ENCODE peak calls at places on chromosome 20, in four cellular contexts. Y, K, Z and T are unnamed samples.

GRCh38 chr20:44034451-44034850 is 119.8 kb downstream of the TOX2 start:
- DNase-seq in Y (peak), K (no peak), Z (no peak), T (no peak)

GRCh38 chr20:53598140-53599038 is 4.8 kb upstream of the ZNF217 start:
- DNase-seq in Y (peak), K (no peak), Z (peak), T (no peak)

GRCh38 chr20:38426006-38426405 is 9.1 kb downstream of the SNHG17 start:
- DNase-seq in Y (no peak), K (no peak), Z (no peak), T (no peak)

GRCh38 chr20:44011251-44011940 is 96.7 kb downstream of the TOX2 start:
- DNase-seq in Y (no peak), K (no peak), Z (peak), T (no peak)

GRCh38 chr20:63009988-63010769 is 3.4 kb upstream of the BHLHE23 start:
- DNase-seq in Y (no peak), K (no peak), Z (peak), T (no peak)

GRCh38 chr20:16708590-16708989 is 21.2 kb upstream of the SNRPB2 start:
- DNase-seq in Y (no peak), K (no peak), Z (no peak), T (no peak)

GRCh38 chr20:54464003-54464402 is 11.4 kb upstream of the DOK5 start:
- DNase-seq in Y (no peak), K (no peak), Z (no peak), T (no peak)

GRCh38 chr20:3686867-3687321 is 5.1 kb upstream of the ADAM33 start:
- DNase-seq in Y (peak), K (peak), Z (no peak), T (peak)

GRCh38 chr20:39264506-39265172 is 302.5 kb downstream of the DHX35 start:
- DNase-seq in Y (peak), K (peak), Z (peak), T (no peak)

GRCh38 chr20:8361008-8361652 is 229.1 kb downstream of the PLCB1 start:
- DNase-seq in Y (no peak), K (no peak), Z (peak), T (no peak)

GRCh38 chr20:43963872-43964791 is 49.5 kb downstream of the TOX2 start:
- DNase-seq in Y (no peak), K (no peak), Z (peak), T (no peak)

GRCh38 chr20:10250902-10251301 is 32.3 kb downstream of the SNAP25 start:
- DNase-seq in Y (no peak), K (no peak), Z (no peak), T (no peak)

GRCh38 chr20:967796-968742 is 34.0 kb downstream of the RSPO4 start:
- DNase-seq in Y (no peak), K (no peak), Z (peak), T (no peak)